ENCODE peak calls at places on chromosomes 12 and 14, in nine cellular contexts. I is stimulated activated naive B cell treated with anti-CD40 and anti-IgM and Interleukin-4, amounts not matched to agents 10 μg/mL and 1 μg/mL and 100 μg/mL, for 72 hours; Y is cardiac muscle cell; K is stimulated activated CD8-positive, alpha-beta memory T cell treated with anti-CD3 and anti-CD28 coated beads, Interleukin-7, amount 100 ng/mL, for 4 hours; B is NCI-H1105; Z is WERI-Rb-1; N is KBM-7; W is RKO; P is AG20443. H is an unnamed sample.

GRCh38 chr12:114163766-114164165 is 197.6 kb upstream of the RBM19 start:
- DNase-seq in I (no peak), Y (peak), K (no peak), B (no peak), Z (no peak), N (no peak), W (peak), P (peak), H (no peak)

GRCh38 chr14:93748208-93749080 is 39.8 kb downstream of the PRIMA1 start:
- DNase-seq in I (no peak), Y (no peak), K (no peak), B (no peak), Z (no peak), N (no peak), W (no peak), P (no peak), H (peak)

GRCh38 chr12:5516371-5516770 is 84.5 kb downstream of the NTF3 start:
- DNase-seq in I (no peak), Y (no peak), K (no peak), B (no peak), Z (no peak), N (no peak), W (no peak), P (no peak), H (no peak)

GRCh38 chr14:31118892-31119291 is 88.7 kb downstream of the HECTD1 start:
- DNase-seq in I (no peak), Y (peak), K (no peak), B (no peak), Z (no peak), N (no peak), W (no peak), P (peak), H (no peak)

GRCh38 chr14:74551431-74551830 is 57.9 kb downstream of the ISCA2 start:
- DNase-seq in I (no peak), Y (no peak), K (no peak), B (no peak), Z (no peak), N (no peak), W (no peak), P (no peak), H (no peak)

GRCh38 chr12:75481013-75481705 is 604 bp downstream of the GLIPR1 start:
- DNase-seq in I (no peak), Y (peak), K (no peak), B (no peak), Z (no peak), N (peak), W (no peak), P (no peak), H (no peak)

GRCh38 chr12:124828264-124829007 is 35.2 kb downstream of the SCARB1 start:
- DNase-seq in I (no peak), Y (peak), K (no peak), B (no peak), Z (no peak), N (no peak), W (no peak), P (peak), H (no peak)

GRCh38 chr12:120725659-120726509 is at the start of gene ACADS:
- DNase-seq in I (peak), Y (peak), K (peak), B (peak), Z (peak), N (peak), W (peak), P (peak), H (peak)

GRCh38 chr12:115859231-115859630 is 418.3 kb downstream of the MED13L start:
- DNase-seq in I (no peak), Y (no peak), K (no peak), B (no peak), Z (no peak), N (no peak), W (no peak), P (no peak), H (no peak)

GRCh38 chr12:39935275-39935674 is 170.6 kb downstream of the SLC2A13 start:
- DNase-seq in I (no peak), Y (peak), K (no peak), B (no peak), Z (no peak), N (no peak), W (peak), P (peak), H (no peak)

GRCh38 chr12:62800707-62801400 is 134.1 kb downstream of the PPM1H start:
- DNase-seq in I (no peak), Y (no peak), K (no peak), B (no peak), Z (no peak), N (no peak), W (no peak), P (peak), H (no peak)

GRCh38 chr14:56854325-56854724 is 44.0 kb upstream of the OTX2 start:
- DNase-seq in I (no peak), Y (no peak), K (no peak), B (no peak), Z (no peak), N (no peak), W (no peak), P (no peak), H (no peak)

GRCh38 chr14:69701857-69702256 is 65.1 kb upstream of the SRSF5 start:
- DNase-seq in I (no peak), Y (no peak), K (no peak), B (no peak), Z (no peak), N (peak), W (no peak), P (no peak), H (no peak)

GRCh38 chr12:120628919-120629318 is 11.5 kb upstream of the CABP1 start:
- DNase-seq in I (no peak), Y (no peak), K (no peak), B (no peak), Z (peak), N (no peak), W (no peak), P (no peak), H (peak)

GRCh38 chr14:92951261-92951660 is 28.3 kb downstream of the CHGA start:
- DNase-seq in I (no peak), Y (no peak), K (no peak), B (no peak), Z (no peak), N (no peak), W (no peak), P (no peak), H (no peak)